ENCODE peak calls at places on chromosomes 16 and 17, in nine cellular contexts. U is stimulated activated CD4-positive, alpha-beta T cell treated with anti-CD3 and anti-CD28 coated beads, Interleukin-1b, Interleukin-23, amount 100 ng/mL, for 1 hour; A is stimulated activated CD8-positive, alpha-beta memory T cell treated with anti-CD3 and anti-CD28 coated beads, Interleukin-4, amount 100 ng/mL, for 1 hour; Z is activated T-cell treated with anti-CD3 and anti-CD28 coated beads, Interleukin-2, amount 50 U/mL, for 48 hours; L is T follicular helper cell; T is NCI-H1930; S is fibroblast of the aortic adventitia; Y is left ventricle myocardium superior; K is NCI-H187. J is an unnamed sample.

GRCh38 chr16:4110680-4111079 is 5.6 kb downstream of the ADCY9 start:
- DNase-seq in U (no peak), A (no peak), Z (peak), L (no peak), T (no peak), S (no peak), Y (no peak), K (no peak), J (no peak)

GRCh38 chr16:53098526-53099317 is 43.9 kb downstream of the CHD9 start:
- DNase-seq in U (no peak), A (no peak), Z (peak), L (no peak), T (no peak), S (peak), Y (peak), K (no peak), J (peak)

GRCh38 chr17:8353736-8354135 is 14.1 kb downstream of the ODF4 start:
- DNase-seq in U (no peak), A (no peak), Z (no peak), L (no peak), T (no peak), S (no peak), Y (no peak), K (no peak), J (no peak)

GRCh38 chr17:80916246-80916645 is 75.4 kb upstream of the CHMP6 start:
- DNase-seq in U (no peak), A (no peak), Z (no peak), L (no peak), T (no peak), S (no peak), Y (no peak), K (no peak), J (no peak)

GRCh38 chr17:12519956-12520594 is 145.6 kb upstream of the MYOCD start:
- DNase-seq in U (no peak), A (no peak), Z (no peak), L (no peak), T (no peak), S (peak), Y (no peak), K (no peak), J (no peak)

GRCh38 chr17:58344791-58345157 is 7.2 kb downstream of the SUPT4H1 start:
- DNase-seq in U (no peak), A (no peak), Z (no peak), L (peak), T (no peak), S (no peak), Y (no peak), K (no peak), J (no peak)

GRCh38 chr16:48383204-48383876 is 1.9 kb downstream of the SIAH1 start:
- DNase-seq in U (no peak), A (no peak), Z (no peak), L (no peak), T (no peak), S (peak), Y (no peak), K (no peak), J (peak)

GRCh38 chr16:22270525-22270924 is 26.7 kb upstream of the POLR3E start:
- DNase-seq in U (no peak), A (no peak), Z (no peak), L (no peak), T (no peak), S (peak), Y (no peak), K (no peak), J (no peak)

GRCh38 chr17:54466875-54467274 is 433.8 kb upstream of the TOM1L1 start:
- DNase-seq in U (no peak), A (no peak), Z (no peak), L (no peak), T (no peak), S (no peak), Y (no peak), K (no peak), J (no peak)

GRCh38 chr17:75845933-75846700 is 1.9 kb upstream of the UNC13D start:
- DNase-seq in U (no peak), A (no peak), Z (no peak), L (no peak), T (no peak), S (no peak), Y (peak), K (no peak), J (no peak)

GRCh38 chr17:76643553-76644148 is at the start of gene ST6GALNAC1:
- DNase-seq in U (no peak), A (no peak), Z (peak), L (peak), T (no peak), S (no peak), Y (no peak), K (no peak), J (no peak)

GRCh38 chr16:23729503-23730424 is 16.7 kb upstream of the ERN2 start:
- DNase-seq in U (no peak), A (no peak), Z (no peak), L (no peak), T (peak), S (peak), Y (no peak), K (no peak), J (no peak)

GRCh38 chr17:47318197-47318918 is 5.4 kb upstream of the EFCAB13 start:
- DNase-seq in U (no peak), A (no peak), Z (no peak), L (no peak), T (no peak), S (no peak), Y (no peak), K (no peak), J (no peak)

GRCh38 chr16:85989863-85990643 is 91.1 kb downstream of the IRF8 start:
- DNase-seq in U (no peak), A (no peak), Z (peak), L (no peak), T (no peak), S (no peak), Y (no peak), K (no peak), J (no peak)

GRCh38 chr16:85126731-85127662 is 14.7 kb upstream of the CIBAR2 start:
- DNase-seq in U (no peak), A (no peak), Z (peak), L (no peak), T (no peak), S (peak), Y (no peak), K (no peak), J (no peak)

GRCh38 chr17:50397111-50397918 is at the start of gene LRRC59:
- DNase-seq in U (peak), A (peak), Z (peak), L (peak), T (peak), S (peak), Y (peak), K (peak), J (peak)

GRCh38 chr16:8736123-8736680 is 61.2 kb downstream of the TMEM186 start:
- DNase-seq in U (no peak), A (no peak), Z (no peak), L (no peak), T (no peak), S (no peak), Y (no peak), K (no peak), J (no peak)

GRCh38 chr16:27952811-27953210 is 110.7 kb downstream of the GSG1L start:
- DNase-seq in U (no peak), A (no peak), Z (no peak), L (no peak), T (no peak), S (no peak), Y (no peak), K (no peak), J (peak)

GRCh38 chr17:82365586-82366295 is 5.8 kb upstream of the UTS2R start:
- DNase-seq in U (no peak), A (no peak), Z (no peak), L (no peak), T (no peak), S (no peak), Y (no peak), K (no peak), J (no peak)

GRCh38 chr16:88077328-88078108 is 126.3 kb downstream of the BANP start:
- DNase-seq in U (no peak), A (no peak), Z (no peak), L (no peak), T (no peak), S (no peak), Y (peak), K (no peak), J (no peak)

GRCh38 chr16:1740781-1741490 is 30.4 kb downstream of the NME3 start:
- DNase-seq in U (no peak), A (no peak), Z (no peak), L (no peak), T (no peak), S (no peak), Y (no peak), K (no peak), J (no peak)

GRCh38 chr17:73493212-73493814 is 150.9 kb downstream of the SDK2 start:
- DNase-seq in U (no peak), A (no peak), Z (no peak), L (no peak), T (no peak), S (no peak), Y (no peak), K (peak), J (no peak)

GRCh38 chr17:83061586-83061985 is 17.8 kb upstream of the METRNL start:
- DNase-seq in U (no peak), A (no peak), Z (peak), L (no peak), T (no peak), S (no peak), Y (peak), K (no peak), J (no peak)

GRCh38 chr17:17809527-17810373 is 27.0 kb downstream of the SREBF1 start:
- DNase-seq in U (no peak), A (no peak), Z (no peak), L (no peak), T (no peak), S (peak), Y (peak), K (no peak), J (no peak)

GRCh38 chr17:79023886-79024771 is at the start of gene C1QTNF1:
- DNase-seq in U (no peak), A (no peak), Z (peak), L (no peak), T (no peak), S (peak), Y (peak), K (no peak), J (no peak)

J was measured in ascending aorta.